ENCODE peak calls at places on chromosomes 7 and 10, in nine cellular contexts. W, B, U, X, R, J, Z, G and V are unnamed samples. For H3K36me3, the result is how much of the 10 kb centered on the place peaks cover.

GRCh38 chr7:6479067-6479466 is 31.3 kb upstream of the DAGLB start:
- DNase-seq in B (no peak), W (no peak), Z (no peak), G (no peak), U (no peak), J (no peak), R (no peak), X (no peak), V (no peak)

GRCh38 chr10:79079490-79080355 is 11.0 kb downstream of the ZMIZ1 start:
- DNase-seq in X (no peak), Z (no peak), J (no peak), R (peak), U (peak), G (peak), B (peak), W (no peak), V (peak)

GRCh38 chr10:61342817-61343572 is 110.2 kb downstream of the TMEM26 start:
- DNase-seq in J (no peak), G (no peak), W (no peak), R (no peak), U (no peak), B (no peak), Z (no peak), X (no peak), V (no peak)

GRCh38 chr7:127809285-127809702 is 157.3 kb downstream of the SND1 start:
- DNase-seq in J (no peak), U (no peak), Z (no peak), W (no peak), G (peak), R (no peak), X (peak), B (no peak), V (no peak)

GRCh38 chr10:25547391-25547790 is 372.6 kb downstream of the GPR158 start:
- DNase-seq in B (no peak), Z (no peak), U (no peak), X (peak), W (no peak), R (no peak), G (peak), J (no peak), V (no peak)

GRCh38 chr7:7317850-7318249 is 135.5 kb downstream of the C1GALT1 start:
- DNase-seq in B (no peak), G (no peak), U (no peak), X (no peak), W (no peak), J (no peak), Z (no peak), R (no peak), V (no peak)

GRCh38 chr7:45921699-45922519 is 837 bp upstream of the IGFBP3 start:
- DNase-seq in B (peak), W (peak), U (no peak), X (peak), G (peak), J (peak), Z (peak), R (peak), V (peak)

GRCh38 chr10:102230264-102230860 is 4.3 kb downstream of the ELOVL3 start:
- DNase-seq in Z (peak), U (no peak), X (peak), J (no peak), R (peak), W (peak), G (peak), B (peak), V (peak)

GRCh38 chr7:24762771-24763170 is 5.5 kb upstream of the GSDME start:
- DNase-seq in W (no peak), G (no peak), X (no peak), B (no peak), R (no peak), Z (no peak), U (no peak), J (no peak), V (no peak)

GRCh38 chr7:80884511-80885195 is 34.2 kb downstream of the SEMA3C start:
- DNase-seq in G (no peak), B (no peak), X (no peak), Z (no peak), W (no peak), R (no peak), U (no peak), J (no peak), V (no peak)

GRCh38 chr7:151062399-151063211 is 3.2 kb downstream of the SLC4A2 start:
- DNase-seq in J (peak), Z (peak), G (peak), B (no peak), U (peak), X (no peak), W (no peak), R (no peak), V (peak)

GRCh38 chr10:119595134-119595714 is 1.5 kb downstream of the TIAL1 start:
- DNase-seq in G (peak), X (peak), W (no peak), U (no peak), Z (no peak), R (no peak), B (no peak), J (peak), V (no peak)

GRCh38 chr10:69398466-69398865 is 18.3 kb downstream of the TACR2 start:
- DNase-seq in J (no peak), X (no peak), G (no peak), W (no peak), R (no peak), Z (no peak), B (no peak), U (no peak), V (no peak)

GRCh38 chr10:69400936-69401335 is 15.8 kb downstream of the TACR2 start:
- DNase-seq in U (no peak), B (no peak), W (no peak), X (no peak), G (no peak), R (no peak), Z (no peak), J (no peak), V (no peak)

GRCh38 chr10:69401416-69401815 is 15.3 kb downstream of the TACR2 start:
- DNase-seq in Z (no peak), R (no peak), U (no peak), W (no peak), X (no peak), B (no peak), G (no peak), J (no peak), V (no peak)

GRCh38 chr10:69394020-69394419 is 22.7 kb downstream of the TACR2 start:
- DNase-seq in G (no peak), Z (no peak), B (no peak), X (no peak), W (no peak), R (no peak), J (no peak), U (no peak), V (no peak)

DNA sequence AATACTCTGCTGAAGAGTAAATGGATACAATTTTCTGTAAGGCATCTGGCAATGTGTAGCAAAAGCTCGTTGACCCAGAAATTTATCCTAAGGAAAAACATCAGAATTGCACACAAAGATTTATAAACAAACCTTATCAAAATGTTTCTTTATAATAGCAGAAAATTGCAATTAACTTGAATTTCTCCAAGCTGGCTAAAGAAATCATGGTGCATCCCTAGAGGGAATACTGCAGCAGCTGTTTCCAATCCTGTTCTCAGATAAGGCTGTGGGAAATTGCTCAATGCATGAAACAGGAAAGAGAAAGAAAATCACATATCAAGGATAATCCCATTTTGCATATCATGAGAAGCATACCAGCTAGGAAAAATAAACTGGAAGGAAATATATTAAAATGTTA is 18.7 kb downstream of the TACR2 start:
- DNase-seq in W (no peak), Z (no peak), R (peak), X (no peak), G (peak), B (no peak), J (no peak), U (no peak), V (no peak)
- H3K36me3 ChIP-seq in W (under half), Z (under half), R (under half), X (under half), G (half or more), B (half or more), J (under half), U (under half), V (under half)

GRCh38 chr10:114437456-114438292 is 33.4 kb upstream of the AFAP1L2 start:
- DNase-seq in Z (no peak), J (peak), U (no peak), W (no peak), B (no peak), X (peak), G (peak), R (no peak), V (no peak)
- H3K36me3 ChIP-seq in Z (under half), J (under half), U (under half), W (under half), B (half or more), X (under half), G (half or more), R (under half), V (under half)

DNA sequence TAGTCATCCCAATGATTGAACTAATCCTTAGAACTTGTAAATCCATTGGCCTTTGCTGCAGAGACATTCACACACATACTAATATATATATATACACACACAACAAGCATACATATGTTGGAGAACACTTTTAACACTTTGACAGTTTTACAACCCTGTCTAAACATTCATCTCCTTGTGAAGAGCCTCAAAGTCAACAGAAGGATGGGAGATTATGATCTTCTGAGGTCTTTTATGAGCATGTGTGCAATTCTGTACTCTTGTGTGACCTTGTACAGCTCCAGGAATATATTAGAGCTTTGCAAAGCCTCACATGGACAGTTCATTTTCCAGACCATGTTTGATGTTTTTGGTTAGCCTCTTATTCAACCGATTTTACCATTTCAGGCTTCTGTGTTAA is 589.0 kb downstream of the NXPH1 start:
- DNase-seq in B (no peak), J (no peak), U (no peak), Z (no peak), R (no peak), W (no peak), X (no peak), G (no peak), V (no peak)
- H3K36me3 ChIP-seq in B (under half), J (under half), U (under half), Z (under half), R (under half), W (under half), X (under half), G (under half), V (under half)

GRCh38 chr10:93337309-93337721 is 144.8 kb downstream of the MYOF start:
- DNase-seq in G (no peak), Z (no peak), J (no peak), X (no peak), U (no peak), R (no peak), W (no peak), B (no peak), V (no peak)

GRCh38 chr10:93346712-93347111 is 135.4 kb downstream of the MYOF start:
- DNase-seq in Z (no peak), U (no peak), G (peak), X (no peak), B (no peak), R (no peak), W (no peak), J (no peak), V (no peak)

GRCh38 chr10:93346060-93346459 is 136.1 kb downstream of the MYOF start:
- DNase-seq in X (no peak), B (no peak), J (no peak), Z (no peak), R (no peak), W (no peak), U (no peak), G (no peak), V (no peak)

GRCh38 chr10:93336678-93337077 is 145.5 kb downstream of the MYOF start:
- DNase-seq in X (no peak), B (no peak), R (no peak), Z (no peak), J (no peak), G (no peak), W (no peak), U (no peak), V (no peak)

GRCh38 chr10:93342346-93342745 is 139.8 kb downstream of the MYOF start:
- DNase-seq in J (no peak), U (no peak), G (no peak), X (peak), Z (no peak), B (no peak), R (no peak), W (no peak), V (no peak)
- H3K36me3 ChIP-seq in J (under half), U (under half), G (under half), X (under half), Z (under half), B (half or more), R (under half), W (under half), V (under half)

DNA sequence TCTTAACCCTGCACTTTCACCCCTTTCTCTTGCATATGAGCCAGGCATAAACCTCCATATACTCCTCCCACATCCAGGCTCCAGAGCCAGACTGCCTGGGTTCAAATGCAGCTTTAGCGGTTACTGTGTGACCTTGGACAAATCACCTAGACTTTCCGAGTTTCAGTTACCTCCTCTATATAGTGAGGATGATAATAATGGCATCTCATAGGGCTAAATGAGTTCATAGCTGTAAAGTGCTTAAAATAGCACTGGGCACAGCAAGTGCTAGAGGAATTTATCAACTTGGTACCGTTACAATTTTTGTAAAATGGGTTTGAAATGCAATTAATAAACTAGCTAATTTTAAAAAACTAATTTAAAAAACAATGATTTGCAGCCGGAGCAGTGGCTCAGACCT is 53.4 kb upstream of the DGKI start:
- DNase-seq in R (no peak), J (no peak), B (no peak), G (no peak), X (no peak), Z (no peak), U (no peak), W (no peak), V (no peak)
- H3K36me3 ChIP-seq in R (under half), J (under half), B (half or more), G (under half), X (under half), Z (under half), U (under half), W (under half), V (under half)

GRCh38 chr10:14840178-14840577 is 2.1 kb downstream of the HSPA14 start:
- DNase-seq in J (no peak), Z (no peak), W (no peak), X (no peak), U (no peak), R (no peak), G (no peak), B (no peak), V (no peak)
- H3K36me3 ChIP-seq in J (under half), Z (under half), W (under half), X (under half), U (under half), R (under half), G (under half), B (half or more), V (under half)

GRCh38 chr7:76062254-76062653 is 14.3 kb downstream of the MDH2 start:
- DNase-seq in R (no peak), B (no peak), G (no peak), Z (no peak), W (no peak), J (no peak), X (no peak), U (no peak), V (no peak)
- H3K36me3 ChIP-seq in R (under half), B (half or more), G (half or more), Z (under half), W (under half), J (half or more), X (half or more), U (half or more), V (under half)

GRCh38 chr7:44387427-44387826 is 62.0 kb upstream of the CAMK2B start:
- DNase-seq in W (no peak), B (no peak), X (no peak), R (no peak), G (no peak), Z (no peak), J (no peak), U (no peak), V (no peak)

GRCh38 chr7:44385384-44386138 is 60.2 kb upstream of the CAMK2B start:
- DNase-seq in X (no peak), B (no peak), G (no peak), R (no peak), U (no peak), W (no peak), J (no peak), Z (no peak), V (no peak)

GRCh38 chr7:44384586-44385383 is 59.4 kb upstream of the CAMK2B start:
- DNase-seq in J (no peak), Z (no peak), U (no peak), W (no peak), B (no peak), R (no peak), X (no peak), G (no peak), V (no peak)

GRCh38 chr7:44388089-44388970 is 62.9 kb upstream of the CAMK2B start:
- DNase-seq in R (no peak), X (no peak), G (no peak), B (no peak), J (no peak), W (no peak), Z (no peak), U (no peak), V (no peak)

GRCh38 chr7:44386139-44386913 is 60.9 kb upstream of the CAMK2B start:
- DNase-seq in X (no peak), B (no peak), W (no peak), G (no peak), U (no peak), Z (no peak), R (no peak), J (no peak), V (no peak)
- H3K36me3 ChIP-seq in X (under half), B (half or more), W (under half), G (under half), U (under half), Z (under half), R (under half), J (under half), V (under half)